ENCODE peak calls at places on chromosome 1, in six cellular contexts. O, N, H, L, G and R are unnamed samples.

GRCh38 chr1:92882817-92883216 is 51.0 kb downstream of the RPL5 start:
- DNase-seq in O (no peak), G (no peak), N (no peak), L (no peak), H (no peak), R (peak; percentile 21)

GRCh38 chr1:53395671-53396215 is 63.5 kb upstream of the DMRTB1 start:
- DNase-seq in G (no peak), N (no peak), L (no peak), H (no peak), O (no peak), R (no peak)

GRCh38 chr1:96309783-96310182 is 411.8 kb upstream of the PTBP2 start:
- DNase-seq in N (no peak), H (no peak), G (no peak), O (peak; percentile 71), L (no peak), R (no peak)

GRCh38 chr1:11938722-11939526 is 4.4 kb downstream of the PLOD1 start:
- DNase-seq in N (no peak), G (no peak), O (peak; percentile 63), H (peak; percentile 84), L (peak; percentile 63), R (no peak)

GRCh38 chr1:243748706-243749283 is 101.2 kb downstream of the AKT3 start:
- DNase-seq in H (peak; percentile 54), N (no peak), O (peak; percentile 70), G (peak; percentile 72), L (no peak), R (no peak)

GRCh38 chr1:205481629-205482071 is 22.8 kb upstream of the CDK18 start:
- DNase-seq in L (no peak), N (no peak), G (no peak), H (no peak), O (no peak), R (no peak)

GRCh38 chr1:236907205-236907604 is 97.0 kb downstream of the MT1HL1 start:
- DNase-seq in H (peak; percentile 46), N (no peak), L (no peak), O (no peak), G (no peak), R (no peak)

GRCh38 chr1:228983231-228983660 is 248.0 kb downstream of the RHOU start:
- DNase-seq in G (no peak), H (no peak), O (no peak), L (no peak), N (no peak), R (no peak)

GRCh38 chr1:9559673-9560072 is 20.4 kb downstream of the SLC25A33 start:
- DNase-seq in G (no peak), O (no peak), L (no peak), N (no peak), H (no peak), R (no peak)

GRCh38 chr1:208219659-208220282 is 24.4 kb downstream of the PLXNA2 start:
- DNase-seq in G (no peak), N (no peak), O (no peak), H (peak; percentile 95), L (peak; percentile 67), R (no peak)

GRCh38 chr1:83773059-83773458 is 225.9 kb downstream of the TTLL7 start:
- DNase-seq in N (no peak), G (no peak), L (no peak), O (no peak), H (no peak), R (no peak)

GRCh38 chr1:25711555-25712298 is 88.3 kb upstream of the SELENON start:
- DNase-seq in H (peak; percentile 49), L (no peak), O (no peak), G (no peak), N (no peak), R (no peak)

GRCh38 chr1:65992160-65993046 is 199.7 kb downstream of the PDE4B start:
- DNase-seq in O (no peak), L (no peak), N (no peak), G (peak; percentile 3), H (no peak), R (no peak)

GRCh38 chr1:218585565-218586184 is 240.5 kb downstream of the TGFB2 start:
- DNase-seq in L (no peak), O (no peak), N (no peak), G (peak; percentile 88), H (no peak), R (no peak)

GRCh38 chr1:212974735-212975606 is 24.6 kb downstream of the VASH2 start:
- DNase-seq in G (no peak), H (no peak), N (peak; percentile 9), L (no peak), O (no peak), R (no peak)

GRCh38 chr1:111747282-111747734 is 8.1 kb upstream of the INKA2 start:
- DNase-seq in L (no peak), O (peak; percentile 71), N (peak; percentile 70), H (peak; percentile 75), G (peak; percentile 60), R (peak; percentile 71)

GRCh38 chr1:37497832-37498231 is 16.7 kb downstream of the MEAF6 start:
- DNase-seq in O (no peak), H (no peak), L (no peak), N (peak; percentile 86), G (no peak), R (peak; percentile 68)

GRCh38 chr1:184225501-184226487 is 161.0 kb upstream of the C1orf21 start:
- DNase-seq in O (no peak), H (no peak), G (no peak), N (no peak), L (no peak), R (no peak)

GRCh38 chr1:10943991-10944730 is 68.3 kb upstream of the TARDBP start:
- DNase-seq in O (peak; percentile 48), L (no peak), G (no peak), H (peak; percentile 44), N (peak; percentile 63), R (peak; percentile 75)

GRCh38 chr1:51330331-51331201 is at the start of gene TTC39A:
- DNase-seq in L (no peak), N (peak; percentile 62), G (no peak), H (no peak), O (no peak), R (no peak)

GRCh38 chr1:63753591-63753990 is 20.2 kb upstream of the ROR1 start:
- DNase-seq in L (no peak), O (no peak), H (no peak), G (no peak), N (no peak), R (no peak)

GRCh38 chr1:89519779-89520358 is 4.8 kb upstream of the LRRC8B start:
- DNase-seq in L (no peak), G (peak; percentile 25), O (peak; percentile 34), N (no peak), H (peak; percentile 51), R (peak; percentile 17)

GRCh38 chr1:221643404-221644175 is 98.3 kb downstream of the DUSP10 start:
- DNase-seq in H (no peak), O (no peak), L (no peak), G (no peak), N (no peak), R (no peak)

GRCh38 chr1:217009376-217009775 is 286.1 kb upstream of the ESRRG start:
- DNase-seq in H (no peak), G (no peak), O (no peak), L (no peak), N (no peak), R (peak; percentile 8)

GRCh38 chr1:178258521-178258920 is 164.6 kb downstream of the RASAL2 start:
- DNase-seq in N (no peak), G (no peak), H (no peak), L (no peak), O (no peak), R (no peak)

GRCh38 chr1:31727195-31727594 is 23.4 kb upstream of the COL16A1 start:
- DNase-seq in N (no peak), O (no peak), G (no peak), H (no peak), L (no peak), R (no peak)

GRCh38 chr1:31725777-31726535 is 22.1 kb upstream of the COL16A1 start:
- DNase-seq in L (no peak), H (no peak), G (no peak), N (peak; percentile 29), O (no peak), R (peak; percentile 66)

GRCh38 chr1:31723828-31724359 is 20.1 kb upstream of the COL16A1 start:
- DNase-seq in G (peak; percentile 33), O (peak; percentile 62), L (peak; percentile 77), N (peak; percentile 74), H (peak; percentile 90), R (peak; percentile 72)

GRCh38 chr1:31726715-31727114 is 22.9 kb upstream of the COL16A1 start:
- DNase-seq in O (no peak), H (no peak), G (no peak), N (no peak), L (no peak), R (no peak)

DNA sequence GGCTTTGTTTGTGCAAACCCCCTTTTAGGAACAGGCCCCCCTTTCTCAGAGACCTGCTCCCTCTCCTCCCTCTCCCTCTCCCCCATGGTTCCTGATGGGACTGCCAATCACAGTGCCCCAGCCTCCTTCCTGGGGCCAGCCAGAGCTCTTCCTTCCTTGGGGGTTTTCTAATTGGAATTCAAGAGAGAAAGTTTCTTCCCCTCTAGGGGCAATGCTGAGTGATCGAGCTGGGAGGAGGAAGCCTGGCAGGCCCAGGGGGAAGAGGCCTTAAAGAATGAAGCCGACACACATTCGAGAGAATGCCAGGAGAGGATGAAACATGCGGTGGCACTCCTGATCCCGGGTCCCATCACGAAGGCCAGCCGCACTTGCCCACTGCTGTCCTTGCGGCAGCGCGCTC is 21.3 kb upstream of the COL16A1 start:
- DNase-seq in H (no peak), N (no peak), L (no peak), G (no peak), O (no peak), R (no peak)
- TF ChIP-seq CTCF in H (no peak), N (no peak), L (no peak), G (no peak), O (no peak), R (no peak)

DNA sequence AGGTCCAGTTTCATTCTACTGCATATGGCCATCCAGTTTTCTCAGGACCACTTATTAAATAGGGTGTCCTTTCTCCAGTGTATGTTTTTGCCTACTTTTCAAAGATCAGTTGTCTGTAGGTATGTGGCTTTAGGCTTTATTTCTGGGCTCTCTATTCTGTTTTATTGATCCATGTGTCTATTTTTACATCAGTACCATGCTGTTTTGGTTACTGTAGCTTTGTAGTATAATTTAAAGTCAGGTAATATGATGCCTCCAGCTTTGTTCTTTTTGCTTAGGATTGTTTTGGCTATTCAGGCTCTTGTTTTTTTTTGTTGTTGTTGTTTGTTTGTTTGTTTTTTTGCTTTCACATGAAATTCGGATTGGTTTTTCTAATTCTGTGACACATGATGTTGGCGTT is 124.4 kb upstream of the SLC35F3 start:
- DNase-seq in H (no peak), O (no peak), G (no peak), L (no peak), N (no peak), R (no peak)
- TF ChIP-seq POLR2A in H (no peak), O (no peak), G (no peak), L (no peak), N (no peak), R (no peak)

GRCh38 chr1:203899317-203899716 is 37.9 kb downstream of the SNRPE start:
- DNase-seq in H (no peak), N (no peak), L (no peak), G (no peak), O (no peak), R (no peak)
- TF ChIP-seq EP300 in H (no peak), N (no peak), L (no peak), G (no peak), O (no peak), R (no peak)

DNA sequence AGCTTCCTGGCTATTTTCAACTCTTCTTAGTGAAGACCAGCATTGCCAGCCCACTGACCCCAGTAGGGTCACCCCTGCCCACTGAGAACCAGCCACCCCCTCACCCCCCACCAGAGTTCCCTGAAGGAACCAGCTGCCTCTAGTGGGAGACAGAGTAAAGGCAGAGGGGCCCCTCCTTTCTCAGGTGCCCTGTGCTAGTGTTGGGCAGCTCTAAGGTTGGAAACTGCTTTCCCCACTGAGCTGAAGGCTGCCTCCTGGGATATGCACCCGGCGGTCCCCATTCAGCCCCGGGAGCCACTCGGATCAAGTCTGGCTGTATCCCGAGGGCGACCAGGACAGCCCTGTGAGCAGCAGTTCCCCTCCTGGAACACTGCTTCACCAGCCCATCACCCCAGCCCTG is 111.0 kb downstream of the PGBD5 start:
- DNase-seq in O (no peak), L (no peak), G (no peak), H (no peak), N (no peak), R (no peak)
- TF ChIP-seq CTCF in O (no peak), L (no peak), G (no peak), H (no peak), N (no peak), R (no peak)